ENCODE peak calls at places on chromosomes 1 and 21, in eight cellular contexts. One of them, this sample, is unnamed.

GRCh38 chr1:91844862-91845528 is 41.0 kb downstream of the TGFBR3 start:
- DNase-seq in transverse colon: no peak
- DNase-seq in Peyer's patch: no peak
- DNase-seq in heart left ventricle: peak; percentile 54
- DNase-seq in endothelial cell of umbilical vein: peak; percentile 23
- DNase-seq in ovary: no peak
- DNase-seq in lower leg skin: peak; percentile 80
- DNase-seq in K562: no peak
- DNase-seq in this sample: peak; percentile 87

GRCh38 chr1:167186198-167186750 is 34.4 kb upstream of the POU2F1 start:
- DNase-seq in lower leg skin: no peak
- DNase-seq in endothelial cell of umbilical vein: no peak
- DNase-seq in K562: no peak
- DNase-seq in heart left ventricle: no peak
- DNase-seq in Peyer's patch: no peak
- DNase-seq in transverse colon: no peak
- DNase-seq in ovary: no peak
- DNase-seq in this sample: peak; percentile 27

GRCh38 chr1:44251989-44252625 is 38.8 kb downstream of the DMAP1 start:
- DNase-seq in endothelial cell of umbilical vein: no peak
- DNase-seq in K562: no peak
- DNase-seq in ovary: no peak
- DNase-seq in heart left ventricle: no peak
- DNase-seq in transverse colon: no peak
- DNase-seq in Peyer's patch: peak; percentile 29
- DNase-seq in lower leg skin: no peak
- DNase-seq in this sample: no peak

GRCh38 chr1:16924216-16924918 is 2.6 kb downstream of the CROCC start:
- DNase-seq in endothelial cell of umbilical vein: no peak
- DNase-seq in Peyer's patch: no peak
- DNase-seq in K562: peak; percentile 15
- DNase-seq in transverse colon: no peak
- DNase-seq in ovary: no peak
- DNase-seq in heart left ventricle: no peak
- DNase-seq in lower leg skin: no peak
- DNase-seq in this sample: no peak

GRCh38 chr1:232973652-232974611 is 23.5 kb downstream of the NTPCR start:
- DNase-seq in ovary: no peak
- DNase-seq in heart left ventricle: no peak
- DNase-seq in endothelial cell of umbilical vein: peak; percentile 48
- DNase-seq in K562: no peak
- DNase-seq in transverse colon: no peak
- DNase-seq in Peyer's patch: no peak
- DNase-seq in lower leg skin: no peak
- DNase-seq in this sample: no peak

GRCh38 chr1:170205301-170205700 is 59.5 kb downstream of the NTMT2 start:
- DNase-seq in transverse colon: no peak
- DNase-seq in ovary: no peak
- DNase-seq in heart left ventricle: no peak
- DNase-seq in Peyer's patch: no peak
- DNase-seq in lower leg skin: no peak
- DNase-seq in endothelial cell of umbilical vein: no peak
- DNase-seq in K562: no peak
- DNase-seq in this sample: no peak

GRCh38 chr1:245856944-245857531 is 650.0 kb downstream of the SMYD3 start:
- DNase-seq in heart left ventricle: no peak
- DNase-seq in K562: no peak
- DNase-seq in lower leg skin: no peak
- DNase-seq in endothelial cell of umbilical vein: no peak
- DNase-seq in ovary: no peak
- DNase-seq in Peyer's patch: no peak
- DNase-seq in transverse colon: no peak
- DNase-seq in this sample: no peak

GRCh38 chr1:188023206-188023605 is 1194.5 kb downstream of the PLA2G4A start:
- DNase-seq in K562: no peak
- DNase-seq in heart left ventricle: no peak
- DNase-seq in transverse colon: no peak
- DNase-seq in lower leg skin: no peak
- DNase-seq in ovary: no peak
- DNase-seq in endothelial cell of umbilical vein: no peak
- DNase-seq in Peyer's patch: no peak
- DNase-seq in this sample: no peak

GRCh38 chr1:164647211-164647610 is 88.2 kb downstream of the PBX1 start:
- DNase-seq in endothelial cell of umbilical vein: no peak
- DNase-seq in K562: no peak
- DNase-seq in ovary: no peak
- DNase-seq in transverse colon: peak; percentile 76
- DNase-seq in lower leg skin: no peak
- DNase-seq in Peyer's patch: no peak
- DNase-seq in heart left ventricle: no peak
- DNase-seq in this sample: no peak

GRCh38 chr1:233057836-233058235 is 107.4 kb downstream of the NTPCR start:
- DNase-seq in endothelial cell of umbilical vein: no peak
- DNase-seq in ovary: no peak
- DNase-seq in Peyer's patch: no peak
- DNase-seq in lower leg skin: no peak
- DNase-seq in K562: no peak
- DNase-seq in transverse colon: no peak
- DNase-seq in heart left ventricle: no peak
- DNase-seq in this sample: no peak

GRCh38 chr1:23103001-23103879 is 65.4 kb downstream of the LUZP1 start:
- DNase-seq in Peyer's patch: peak; percentile 56
- DNase-seq in lower leg skin: no peak
- DNase-seq in endothelial cell of umbilical vein: peak; percentile 73
- DNase-seq in ovary: no peak
- DNase-seq in K562: peak; percentile 47
- DNase-seq in transverse colon: peak; percentile 54
- DNase-seq in heart left ventricle: no peak
- DNase-seq in this sample: no peak

GRCh38 chr1:64392109-64392508 is 77.8 kb upstream of the CACHD1 start:
- DNase-seq in K562: no peak
- DNase-seq in endothelial cell of umbilical vein: no peak
- DNase-seq in lower leg skin: no peak
- DNase-seq in heart left ventricle: no peak
- DNase-seq in Peyer's patch: no peak
- DNase-seq in transverse colon: no peak
- DNase-seq in ovary: no peak
- DNase-seq in this sample: peak; percentile 13

GRCh38 chr1:151199860-151200581 is 1.7 kb downstream of the PIP5K1A start:
- DNase-seq in ovary: no peak
- DNase-seq in lower leg skin: peak; percentile 47
- DNase-seq in K562: no peak
- DNase-seq in Peyer's patch: no peak
- DNase-seq in transverse colon: no peak
- DNase-seq in heart left ventricle: peak; percentile 18
- DNase-seq in endothelial cell of umbilical vein: peak; percentile 43
- DNase-seq in this sample: peak; percentile 56

GRCh38 chr1:239386453-239387303 is at the start of gene CHRM3:
- DNase-seq in heart left ventricle: no peak
- DNase-seq in ovary: peak; percentile 81
- DNase-seq in Peyer's patch: peak; percentile 74
- DNase-seq in K562: no peak
- DNase-seq in transverse colon: peak; percentile 87
- DNase-seq in endothelial cell of umbilical vein: no peak
- DNase-seq in lower leg skin: no peak
- DNase-seq in this sample: peak; percentile 19
- TF ChIP-seq POLR2A in heart left ventricle: no peak
- TF ChIP-seq POLR2A in ovary: peak; percentile 59
- TF ChIP-seq POLR2A in Peyer's patch: no peak
- TF ChIP-seq POLR2A in K562: no peak
- TF ChIP-seq POLR2A in transverse colon: peak; percentile 43
- TF ChIP-seq POLR2A in endothelial cell of umbilical vein: no peak
- TF ChIP-seq POLR2A in lower leg skin: no peak
- TF ChIP-seq POLR2A in this sample: no peak

GRCh38 chr21:26965091-26965566 is 1.8 kb downstream of the ADAMTS5 start:
- DNase-seq in endothelial cell of umbilical vein: no peak
- DNase-seq in Peyer's patch: no peak
- DNase-seq in lower leg skin: no peak
- DNase-seq in K562: no peak
- DNase-seq in ovary: no peak
- DNase-seq in transverse colon: no peak
- DNase-seq in heart left ventricle: no peak
- DNase-seq in this sample: no peak

GRCh38 chr21:26964379-26964778 is 2.5 kb downstream of the ADAMTS5 start:
- DNase-seq in endothelial cell of umbilical vein: no peak
- DNase-seq in heart left ventricle: peak; percentile 73
- DNase-seq in Peyer's patch: peak; percentile 56
- DNase-seq in ovary: peak; percentile 72
- DNase-seq in lower leg skin: peak; percentile 68
- DNase-seq in transverse colon: peak; percentile 35
- DNase-seq in K562: no peak
- DNase-seq in this sample: no peak

GRCh38 chr21:26966978-26967913 is at the start of gene ADAMTS5:
- DNase-seq in K562: no peak
- DNase-seq in heart left ventricle: peak; percentile 61
- DNase-seq in lower leg skin: peak; percentile 54
- DNase-seq in Peyer's patch: peak; percentile 51
- DNase-seq in transverse colon: peak; percentile 15
- DNase-seq in endothelial cell of umbilical vein: peak; percentile 15
- DNase-seq in ovary: peak; percentile 69
- DNase-seq in this sample: no peak

GRCh38 chr21:26966360-26966977 is 419 bp downstream of the ADAMTS5 start:
- DNase-seq in ovary: no peak
- DNase-seq in heart left ventricle: peak; percentile 39
- DNase-seq in transverse colon: no peak
- DNase-seq in endothelial cell of umbilical vein: no peak
- DNase-seq in lower leg skin: peak; percentile 33
- DNase-seq in Peyer's patch: no peak
- DNase-seq in K562: no peak
- DNase-seq in this sample: no peak

GRCh38 chr21:26965567-26966359 is 1.1 kb downstream of the ADAMTS5 start:
- DNase-seq in Peyer's patch: peak; percentile 51
- DNase-seq in ovary: peak; percentile 80
- DNase-seq in K562: no peak
- DNase-seq in heart left ventricle: peak; percentile 57
- DNase-seq in endothelial cell of umbilical vein: no peak
- DNase-seq in transverse colon: peak; percentile 21
- DNase-seq in lower leg skin: no peak
- DNase-seq in this sample: no peak
- TF ChIP-seq CTCF in Peyer's patch: no peak
- TF ChIP-seq CTCF in ovary: peak; percentile 58
- TF ChIP-seq CTCF in K562: no peak
- TF ChIP-seq CTCF in heart left ventricle: peak; percentile 26
- TF ChIP-seq CTCF in endothelial cell of umbilical vein: peak; percentile 32
- TF ChIP-seq CTCF in transverse colon: no peak
- TF ChIP-seq CTCF in lower leg skin: no peak
- TF ChIP-seq CTCF in this sample: no peak

GRCh38 chr1:230067441-230067870 is 418 bp downstream of the GALNT2 start:
- DNase-seq in lower leg skin: no peak
- DNase-seq in ovary: peak; percentile 65
- DNase-seq in heart left ventricle: peak; percentile 41
- DNase-seq in Peyer's patch: peak; percentile 65
- DNase-seq in K562: peak; percentile 82
- DNase-seq in transverse colon: peak; percentile 40
- DNase-seq in endothelial cell of umbilical vein: peak; percentile 37
- DNase-seq in this sample: peak; percentile 64

GRCh38 chr1:230067871-230068814 is 1.1 kb downstream of the GALNT2 start:
- DNase-seq in transverse colon: peak; percentile 48
- DNase-seq in endothelial cell of umbilical vein: peak; percentile 45
- DNase-seq in lower leg skin: no peak
- DNase-seq in heart left ventricle: peak; percentile 46
- DNase-seq in Peyer's patch: peak; percentile 69
- DNase-seq in K562: peak; percentile 52
- DNase-seq in ovary: peak; percentile 60
- DNase-seq in this sample: peak; percentile 65

GRCh38 chr1:230069813-230070212 is 2.8 kb downstream of the GALNT2 start:
- DNase-seq in K562: no peak
- DNase-seq in endothelial cell of umbilical vein: no peak
- DNase-seq in ovary: no peak
- DNase-seq in heart left ventricle: no peak
- DNase-seq in transverse colon: no peak
- DNase-seq in Peyer's patch: no peak
- DNase-seq in lower leg skin: no peak
- DNase-seq in this sample: no peak

GRCh38 chr1:230070321-230071208 is 3.5 kb downstream of the GALNT2 start:
- DNase-seq in endothelial cell of umbilical vein: no peak
- DNase-seq in ovary: no peak
- DNase-seq in transverse colon: no peak
- DNase-seq in lower leg skin: no peak
- DNase-seq in heart left ventricle: no peak
- DNase-seq in K562: no peak
- DNase-seq in Peyer's patch: no peak
- DNase-seq in this sample: no peak

DNA sequence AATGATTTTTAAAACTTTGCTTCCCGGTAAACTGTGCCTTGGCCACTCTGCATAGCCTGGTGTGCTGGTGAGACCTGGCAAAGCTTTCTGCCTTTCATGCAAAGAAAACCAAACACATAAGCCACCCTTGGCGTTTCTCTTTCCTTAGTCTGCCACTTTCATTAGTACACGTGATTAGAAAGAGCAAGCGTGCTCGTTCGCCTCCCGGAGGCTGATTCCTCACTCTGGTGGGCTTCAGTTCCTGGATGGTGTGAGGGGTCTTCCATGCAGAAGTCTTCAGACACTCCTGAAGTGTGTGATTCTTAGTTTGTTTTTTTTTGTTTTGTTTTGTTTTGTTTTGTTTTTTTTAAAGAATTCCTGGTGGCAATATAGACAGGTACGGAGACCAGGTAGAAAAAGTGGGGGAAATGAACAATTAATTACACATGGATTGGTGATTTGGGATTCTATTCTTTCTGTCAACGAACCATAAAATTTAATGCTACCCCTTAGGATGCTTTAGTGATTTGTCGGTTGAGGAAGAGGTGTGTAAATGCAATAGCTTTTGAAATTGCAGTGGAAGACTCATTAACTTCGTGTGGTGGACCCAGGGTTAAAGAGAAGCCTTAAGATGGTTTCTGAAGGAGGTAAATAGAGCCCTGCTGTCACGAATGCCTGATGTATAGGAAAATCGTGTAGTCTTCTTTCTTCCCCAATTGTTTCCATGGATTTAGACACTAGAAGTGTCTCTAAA is 2.1 kb downstream of the GALNT2 start:
- DNase-seq in endothelial cell of umbilical vein: no peak
- DNase-seq in ovary: no peak
- DNase-seq in lower leg skin: no peak
- DNase-seq in transverse colon: peak; percentile 18
- DNase-seq in K562: no peak
- DNase-seq in Peyer's patch: no peak
- DNase-seq in heart left ventricle: no peak
- DNase-seq in this sample: no peak
- TF ChIP-seq POLR2A in endothelial cell of umbilical vein: no peak
- TF ChIP-seq POLR2A in ovary: no peak
- TF ChIP-seq POLR2A in lower leg skin: no peak
- TF ChIP-seq POLR2A in transverse colon: no peak
- TF ChIP-seq POLR2A in K562: no peak
- TF ChIP-seq POLR2A in Peyer's patch: no peak
- TF ChIP-seq POLR2A in heart left ventricle: no peak
- TF ChIP-seq POLR2A in this sample: no peak

GRCh38 chr1:45550401-45551305 is at the start of gene AKR1A1:
- DNase-seq in ovary: peak; percentile 90
- DNase-seq in transverse colon: peak; percentile 92
- DNase-seq in heart left ventricle: peak; percentile 91
- DNase-seq in lower leg skin: peak; percentile 85
- DNase-seq in Peyer's patch: peak; percentile 94
- DNase-seq in endothelial cell of umbilical vein: peak; percentile 90
- DNase-seq in K562: peak; percentile 91
- DNase-seq in this sample: peak; percentile 90
- TF ChIP-seq CTCF in ovary: no peak
- TF ChIP-seq CTCF in transverse colon: no peak
- TF ChIP-seq CTCF in heart left ventricle: no peak
- TF ChIP-seq CTCF in lower leg skin: no peak
- TF ChIP-seq CTCF in Peyer's patch: no peak
- TF ChIP-seq CTCF in endothelial cell of umbilical vein: no peak
- TF ChIP-seq CTCF in K562: peak; percentile 11
- TF ChIP-seq CTCF in this sample: peak; percentile 20